ENCODE peak calls at places on chromosome 18, in six cellular contexts. E, M, L, F, D and N are unnamed samples.

GRCh38 chr18:77140439-77141109 is 8.0 kb upstream of the MBP start:
- DNase-seq in E (peak), M (peak), D (no peak), L (no peak), F (peak), N (no peak)

GRCh38 chr18:39951321-39951720 is 2003.7 kb upstream of the PIK3C3 start:
- DNase-seq in E (no peak), L (no peak), M (no peak), F (no peak), D (no peak), N (no peak)

GRCh38 chr18:65544701-65545100 is 206.1 kb upstream of the CDH7 start:
- DNase-seq in D (no peak), E (no peak), F (no peak), L (no peak), M (no peak), N (no peak)

GRCh38 chr18:48913723-48914122 is 37.0 kb downstream of the SMAD7 start:
- DNase-seq in L (no peak), F (no peak), E (no peak), D (no peak), M (peak), N (no peak)

GRCh38 chr18:30081122-30081521 is 961.4 kb downstream of the DSC3 start:
- DNase-seq in L (no peak), F (no peak), E (no peak), M (no peak), D (no peak), N (no peak)

GRCh38 chr18:2173464-2173863 is 397.8 kb downstream of the METTL4 start:
- DNase-seq in L (no peak), E (no peak), D (peak), F (peak), M (no peak), N (peak)

GRCh38 chr18:10482985-10483949 is 28.8 kb downstream of the APCDD1 start:
- DNase-seq in M (no peak), L (no peak), D (no peak), F (peak), E (no peak), N (peak)

GRCh38 chr18:961644-962355 is 57.1 kb downstream of the ADCYAP1 start:
- DNase-seq in D (peak), M (no peak), E (no peak), F (peak), L (no peak), N (no peak)

GRCh38 chr18:995641-996040 is 91.0 kb downstream of the ADCYAP1 start:
- DNase-seq in E (no peak), D (peak), F (no peak), L (no peak), M (no peak), N (no peak)

GRCh38 chr18:79011300-79011870 is 31.8 kb downstream of the SALL3 start:
- DNase-seq in F (no peak), M (no peak), D (no peak), E (no peak), L (no peak), N (no peak)

GRCh38 chr18:61551586-61551985 is 218.4 kb downstream of the CDH20 start:
- DNase-seq in M (no peak), E (no peak), D (peak), L (no peak), F (peak), N (no peak)

GRCh38 chr18:49597152-49597551 is 35.3 kb downstream of the LIPG start:
- DNase-seq in F (no peak), D (no peak), M (no peak), L (no peak), E (no peak), N (no peak)

GRCh38 chr18:54958711-54959625 is at the start of gene CCDC68:
- DNase-seq in M (no peak), E (no peak), L (peak), D (no peak), F (peak), N (peak)

GRCh38 chr18:57644540-57644939 is 22.9 kb upstream of the NARS1 start:
- DNase-seq in M (no peak), L (no peak), F (no peak), E (no peak), D (peak), N (no peak)

GRCh38 chr18:39389800-39390379 is 1824.3 kb upstream of the CELF4 start:
- DNase-seq in M (no peak), F (no peak), E (no peak), L (peak), D (no peak), N (no peak)

GRCh38 chr18:52175406-52175805 is 164.6 kb upstream of the DCC start:
- DNase-seq in D (no peak), M (no peak), F (no peak), L (no peak), E (no peak), N (no peak)

GRCh38 chr18:48752928-48753327 is 197.8 kb downstream of the SMAD7 start:
- DNase-seq in E (no peak), D (no peak), M (no peak), F (no peak), L (no peak), N (no peak)

GRCh38 chr18:26617151-26617554 is 68.8 kb upstream of the KCTD1 start:
- DNase-seq in E (no peak), L (no peak), M (no peak), D (peak), F (no peak), N (no peak)

GRCh38 chr18:7728297-7728696 is 161.2 kb downstream of the PTPRM start:
- DNase-seq in E (no peak), F (no peak), M (no peak), L (no peak), D (no peak), N (no peak)

GRCh38 chr18:45806226-45806625 is 19.2 kb upstream of the SIGLEC15 start:
- DNase-seq in F (no peak), D (peak), M (no peak), L (no peak), E (no peak), N (no peak)

GRCh38 chr18:48808476-48808875 is 142.3 kb downstream of the SMAD7 start:
- DNase-seq in E (no peak), F (no peak), L (no peak), D (no peak), M (no peak), N (no peak)

GRCh38 chr18:49547701-49548100 is 14.2 kb upstream of the LIPG start:
- DNase-seq in M (no peak), D (no peak), E (no peak), F (no peak), L (no peak), N (no peak)

GRCh38 chr18:35091841-35092240 is 50.6 kb downstream of the MAPRE2 start:
- DNase-seq in L (no peak), F (no peak), E (no peak), M (no peak), D (no peak), N (no peak)

GRCh38 chr18:74945774-74946545 is 263.0 kb downstream of the PTGR3 start:
- DNase-seq in E (no peak), M (no peak), D (peak), F (no peak), L (no peak), N (no peak)

GRCh38 chr18:69658137-69658536 is 257.4 kb downstream of the DOK6 start:
- DNase-seq in L (no peak), M (no peak), F (no peak), D (peak), E (no peak), N (no peak)

GRCh38 chr18:67475673-67476072 is 40.8 kb downstream of the DSEL start:
- DNase-seq in L (no peak), D (peak), F (no peak), M (no peak), E (no peak), N (no peak)

GRCh38 chr18:53254265-53254664 is 914.3 kb downstream of the DCC start:
- DNase-seq in F (no peak), D (no peak), L (no peak), E (no peak), M (no peak), N (no peak)

GRCh38 chr18:78670778-78671405 is 308.7 kb upstream of the SALL3 start:
- DNase-seq in E (no peak), F (no peak), L (no peak), D (no peak), M (no peak), N (no peak)

GRCh38 chr18:51030537-51031258 is 685 bp downstream of the SMAD4 start:
- DNase-seq in D (peak), M (peak), E (peak), F (peak), L (peak), N (peak)

GRCh38 chr18:48942086-48942485 is 8.7 kb downstream of the SMAD7 start:
- DNase-seq in L (no peak), F (no peak), E (no peak), M (no peak), D (no peak), N (no peak)

GRCh38 chr18:76759056-76759455 is 63.3 kb upstream of the ZNF236 start:
- DNase-seq in L (no peak), M (no peak), D (no peak), E (no peak), F (no peak), N (no peak)

GRCh38 chr18:62436636-62437519 is 85.9 kb upstream of the ZCCHC2 start:
- DNase-seq in L (peak), F (peak), D (peak), M (peak), E (peak), N (peak)

GRCh38 chr18:74652392-74652988 is 54.8 kb downstream of the ZNF407 start:
- DNase-seq in M (no peak), F (no peak), E (no peak), L (no peak), D (peak), N (no peak)

GRCh38 chr18:49613741-49614151 is 51.9 kb downstream of the LIPG start:
- DNase-seq in D (no peak), E (no peak), M (no peak), L (no peak), F (no peak), N (no peak)

GRCh38 chr18:66872277-66872676 is 268.4 kb upstream of the CDH19 start:
- DNase-seq in D (no peak), L (no peak), M (no peak), E (no peak), F (no peak), N (no peak)

GRCh38 chr18:74342416-74343043 is 26.9 kb downstream of the C18orf63 start:
- DNase-seq in D (peak), M (no peak), E (no peak), L (no peak), F (peak), N (no peak)

GRCh38 chr18:46053368-46054095 is 18.5 kb downstream of the PSTPIP2 start:
- DNase-seq in M (no peak), L (no peak), E (no peak), D (peak), F (no peak), N (no peak)

DNA sequence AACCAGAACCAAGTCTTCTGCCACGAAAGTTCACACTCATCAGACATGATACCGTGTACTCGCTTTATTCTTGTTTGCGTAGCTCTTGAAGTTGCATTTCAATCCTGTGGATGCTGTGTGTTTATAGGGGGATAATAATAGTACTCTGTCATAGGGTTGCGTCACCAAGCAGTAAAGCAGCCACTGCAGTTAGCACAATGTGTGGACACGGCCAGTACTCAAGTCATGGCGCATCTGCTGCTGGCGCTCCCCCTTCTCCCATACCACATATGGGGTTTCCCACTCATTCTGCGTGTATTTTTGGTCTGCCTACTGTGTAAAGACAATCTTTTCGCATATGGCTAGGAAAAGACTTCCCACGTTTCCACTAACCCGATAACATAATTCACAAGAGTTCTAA is 2.1 kb upstream of the ZBTB14 start:
- DNase-seq in L (no peak), E (no peak), M (no peak), F (no peak), D (no peak), N (no peak)
- H3K4me3 ChIP-seq in L (no peak), E (no peak), M (no peak), F (no peak), D (no peak), N (no peak)

GRCh38 chr18:13831864-13832508 is 8.0 kb downstream of the MC5R start:
- DNase-seq in D (no peak), F (no peak), E (no peak), L (no peak), M (no peak), N (no peak)
- TF ChIP-seq CTCF in D (no peak), F (no peak), E (no peak), L (no peak), M (no peak), N (no peak)

GRCh38 chr18:9022397-9023170 is 79.9 kb upstream of the NDUFV2 start:
- DNase-seq in D (no peak), F (no peak), M (no peak), L (no peak), E (no peak), N (no peak)
- H3K27ac ChIP-seq in D (no peak), F (peak), M (no peak), L (no peak), E (no peak), N (peak)

DNA sequence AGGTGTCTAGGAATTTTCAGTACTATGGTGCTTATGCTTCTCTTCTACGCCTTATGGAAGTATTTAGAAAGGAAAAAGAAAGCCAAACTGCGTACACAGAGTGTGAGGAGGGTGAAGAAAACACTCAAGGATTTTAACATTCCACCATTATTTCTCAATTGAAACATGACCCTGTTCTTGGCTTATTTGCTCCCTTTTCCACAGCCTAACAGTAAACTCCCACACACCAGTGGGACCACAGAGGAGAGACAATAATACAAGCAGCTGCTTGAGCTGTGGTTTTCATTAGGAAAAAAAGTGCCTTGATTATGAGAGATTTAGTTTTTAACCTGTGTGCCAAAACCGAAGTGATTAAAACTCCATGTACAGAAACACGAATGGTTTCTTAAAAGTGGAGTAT is 134.3 kb downstream of the MEP1B start:
- DNase-seq in L (no peak), D (peak), E (no peak), F (no peak), M (no peak), N (no peak)
- H3K4me3 ChIP-seq in L (no peak), D (no peak), E (no peak), F (no peak), M (no peak), N (no peak)

DNA sequence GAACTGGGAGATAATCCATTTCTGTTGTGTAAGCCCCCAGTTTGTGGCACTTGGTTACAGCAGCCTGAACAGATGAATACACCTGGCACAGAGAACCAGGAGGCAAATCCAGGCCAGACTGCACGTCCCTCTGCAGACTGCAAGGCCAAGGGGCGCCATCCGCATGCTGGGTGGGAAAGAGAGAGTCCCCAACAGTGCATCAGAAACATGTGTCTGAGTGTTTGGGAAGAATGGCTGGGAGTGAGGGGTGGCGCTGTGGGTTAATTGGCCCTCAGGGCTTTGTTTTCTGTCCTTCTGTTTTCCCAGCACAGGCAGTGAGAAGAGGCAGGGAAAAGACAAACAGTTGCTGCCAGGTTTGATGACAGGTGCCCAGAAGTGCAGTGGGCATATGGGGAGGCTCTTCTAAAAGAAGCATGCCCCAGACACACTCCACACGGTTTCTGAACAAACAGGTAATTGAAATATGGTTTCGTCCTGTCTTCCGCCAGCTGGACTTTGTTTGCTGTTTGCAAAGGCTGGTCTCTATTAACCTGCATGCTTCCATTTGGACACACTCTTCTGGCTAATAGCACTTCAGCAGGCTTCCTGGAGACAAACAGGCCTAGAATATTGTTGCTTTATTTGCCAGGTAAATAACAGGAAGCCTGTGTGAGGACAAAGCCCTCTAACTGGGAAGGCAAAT is 43.4 kb upstream of the SEC11C start:
- DNase-seq in E (no peak), D (no peak), M (no peak), F (no peak), L (no peak), N (no peak)
- TF ChIP-seq CTCF in E (no peak), D (no peak), M (no peak), F (no peak), L (no peak), N (no peak)

GRCh38 chr18:63964908-63965307 is 5.0 kb upstream of the SERPINB8 start:
- DNase-seq in L (no peak), F (no peak), D (no peak), M (no peak), E (no peak), N (no peak)
- H3K27ac ChIP-seq in L (no peak), F (no peak), D (no peak), M (no peak), E (no peak), N (no peak)

GRCh38 chr18:47719096-47719780 is 211.2 kb downstream of the SMAD2 start:
- DNase-seq in F (no peak), L (no peak), M (peak), E (no peak), D (no peak), N (no peak)
- H3K4me3 ChIP-seq in F (no peak), L (no peak), M (no peak), E (no peak), D (no peak), N (no peak)

GRCh38 chr18:37335337-37335736 is 230.3 kb downstream of the CELF4 start:
- DNase-seq in L (no peak), M (no peak), E (no peak), D (no peak), F (no peak), N (no peak)
- TF ChIP-seq CTCF in L (no peak), M (no peak), E (no peak), D (peak), F (no peak), N (no peak)